ENCODE peak calls at places on chromosome 6, in four cellular contexts. L is astrocyte, K is GM12865, Q is choroid plexus epithelial cell. F is an unnamed sample.

GRCh38 chr6:12229332-12229731 is 60.8 kb upstream of the EDN1 start:
- DNase-seq in L (no peak), K (no peak), Q (no peak), F (no peak)

GRCh38 chr6:157813191-157813590 is 9.9 kb upstream of the SNX9 start:
- DNase-seq in L (peak; percentile 49), K (no peak), Q (peak; percentile 52), F (peak; percentile 52)

GRCh38 chr6:82057846-82058554 is 189.5 kb downstream of the IBTK start:
- DNase-seq in L (peak; percentile 48), K (no peak), Q (peak; percentile 85), F (peak; percentile 79)

GRCh38 chr6:130520235-130520634 is 154.4 kb downstream of the TMEM200A start:
- DNase-seq in L (no peak), K (no peak), Q (no peak), F (no peak)

GRCh38 chr6:33118525-33119123 is 42.8 kb downstream of the HLA-DPB1 start:
- DNase-seq in L (peak; percentile 8), K (peak; percentile 66), Q (peak; percentile 69), F (peak; percentile 73)

GRCh38 chr6:154852700-154853099 is 119.5 kb downstream of the SCAF8 start:
- DNase-seq in L (peak; percentile 40), K (no peak), Q (peak; percentile 74), F (peak; percentile 8)

GRCh38 chr6:14811760-14812428 is 434.0 kb upstream of the JARID2 start:
- DNase-seq in L (peak; percentile 89), K (no peak), Q (peak; percentile 60), F (peak; percentile 82)

GRCh38 chr6:142421285-142422202 is 119.7 kb downstream of the ADGRG6 start:
- DNase-seq in L (peak; percentile 34), K (no peak), Q (no peak), F (no peak)

GRCh38 chr6:8243462-8243861 is 141.1 kb upstream of the EEF1E1 start:
- DNase-seq in L (peak; percentile 49), K (no peak), Q (peak; percentile 48), F (peak; percentile 44)

GRCh38 chr6:143941852-143942627 is 66.0 kb downstream of the PLAGL1 start:
- DNase-seq in L (peak; percentile 25), K (peak; percentile 83), Q (peak; percentile 77), F (peak; percentile 65)

GRCh38 chr6:41937881-41938574 is 3.6 kb downstream of the CCND3 start:
- DNase-seq in L (no peak), K (no peak), Q (peak; percentile 15), F (peak; percentile 86)

GRCh38 chr6:45922728-45923351 is 92.8 kb downstream of the CLIC5 start:
- DNase-seq in L (peak; percentile 59), K (peak; percentile 80), Q (peak; percentile 91), F (peak; percentile 87)

GRCh38 chr6:149924933-149925252 is 2.0 kb upstream of the RAET1G start:
- DNase-seq in L (no peak), K (no peak), Q (no peak), F (no peak)

GRCh38 chr6:149925974-149926777 is 3.3 kb upstream of the RAET1G start:
- DNase-seq in L (peak; percentile 52), K (peak; percentile 56), Q (peak; percentile 81), F (peak; percentile 79)

GRCh38 chr6:149924206-149924932 is 1.4 kb upstream of the RAET1G start:
- DNase-seq in L (no peak), K (no peak), Q (no peak), F (no peak)

GRCh38 chr6:149923327-149923986 is 536 bp upstream of the RAET1G start:
- DNase-seq in L (no peak), K (no peak), Q (no peak), F (no peak)

DNA sequence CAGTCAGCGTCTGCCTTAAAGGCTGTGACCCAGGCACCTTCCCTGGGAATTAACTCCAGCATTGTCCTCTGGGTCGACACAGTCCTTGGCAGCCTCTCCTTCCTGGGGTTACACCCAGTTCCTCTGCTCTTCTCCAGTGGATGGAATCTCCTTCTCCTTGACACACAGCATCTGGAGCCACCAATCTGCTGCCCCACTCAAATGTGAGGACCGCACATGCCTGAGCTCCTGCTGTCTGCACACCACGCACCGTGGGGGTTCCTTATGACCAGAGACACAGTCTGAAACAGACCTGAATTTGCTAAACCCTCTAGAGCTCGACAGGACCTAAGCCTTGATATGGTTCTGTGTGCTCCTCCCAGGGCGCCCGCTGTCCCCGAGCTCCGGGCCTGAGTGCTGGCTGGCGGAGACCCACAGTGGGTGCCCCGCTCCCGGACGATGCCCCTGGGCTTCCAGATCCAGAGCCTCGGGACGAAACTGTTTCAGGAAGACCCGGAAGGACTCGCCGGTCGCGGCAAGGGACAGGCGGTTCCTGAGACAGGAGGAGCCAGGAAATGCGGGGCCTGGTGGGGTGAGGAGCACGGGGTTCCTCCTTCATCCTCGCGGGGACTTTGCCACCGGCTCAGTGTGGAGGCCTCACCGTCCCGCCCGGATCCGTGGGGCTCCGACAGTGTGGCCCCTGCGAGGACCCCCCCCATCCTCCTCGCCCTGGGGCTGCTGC is 2.5 kb upstream of the RAET1G start:
- DNase-seq in L (no peak), K (no peak), Q (peak; percentile 54), F (peak; percentile 18)
- H3K4me3 ChIP-seq in L (peak overlapping the region; percentile 51), K (no peak overlapping the region), Q (peak overlapping the region; percentile 66), F (peak overlapping the region; percentile 54)

DNA sequence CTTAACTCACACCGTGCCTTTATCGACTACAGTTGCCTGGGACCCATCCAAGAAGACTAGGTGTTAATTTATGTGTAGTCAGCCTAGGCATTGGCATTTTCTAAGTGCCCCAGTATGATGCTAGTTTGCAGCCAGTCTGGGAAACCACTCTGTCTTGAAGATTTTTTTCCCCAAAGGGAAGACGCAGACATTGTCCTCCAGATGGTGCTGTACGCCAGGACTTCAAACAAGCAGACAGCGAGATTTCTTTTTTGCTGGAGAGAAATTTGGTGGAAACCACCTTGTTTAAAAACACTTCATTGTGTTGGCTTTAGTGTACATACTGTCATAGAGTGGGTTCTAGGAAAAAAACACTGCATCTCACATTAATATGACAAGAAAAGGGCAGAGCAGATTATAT is 30.0 kb downstream of the ALDH5A1 start:
- DNase-seq in L (peak; percentile 30), K (peak; percentile 76), Q (peak; percentile 87), F (peak; percentile 64)
- TF ChIP-seq CTCF in L (peak; percentile 49), K (peak; percentile 59), Q (peak; percentile 85), F (peak; percentile 61)

DNA sequence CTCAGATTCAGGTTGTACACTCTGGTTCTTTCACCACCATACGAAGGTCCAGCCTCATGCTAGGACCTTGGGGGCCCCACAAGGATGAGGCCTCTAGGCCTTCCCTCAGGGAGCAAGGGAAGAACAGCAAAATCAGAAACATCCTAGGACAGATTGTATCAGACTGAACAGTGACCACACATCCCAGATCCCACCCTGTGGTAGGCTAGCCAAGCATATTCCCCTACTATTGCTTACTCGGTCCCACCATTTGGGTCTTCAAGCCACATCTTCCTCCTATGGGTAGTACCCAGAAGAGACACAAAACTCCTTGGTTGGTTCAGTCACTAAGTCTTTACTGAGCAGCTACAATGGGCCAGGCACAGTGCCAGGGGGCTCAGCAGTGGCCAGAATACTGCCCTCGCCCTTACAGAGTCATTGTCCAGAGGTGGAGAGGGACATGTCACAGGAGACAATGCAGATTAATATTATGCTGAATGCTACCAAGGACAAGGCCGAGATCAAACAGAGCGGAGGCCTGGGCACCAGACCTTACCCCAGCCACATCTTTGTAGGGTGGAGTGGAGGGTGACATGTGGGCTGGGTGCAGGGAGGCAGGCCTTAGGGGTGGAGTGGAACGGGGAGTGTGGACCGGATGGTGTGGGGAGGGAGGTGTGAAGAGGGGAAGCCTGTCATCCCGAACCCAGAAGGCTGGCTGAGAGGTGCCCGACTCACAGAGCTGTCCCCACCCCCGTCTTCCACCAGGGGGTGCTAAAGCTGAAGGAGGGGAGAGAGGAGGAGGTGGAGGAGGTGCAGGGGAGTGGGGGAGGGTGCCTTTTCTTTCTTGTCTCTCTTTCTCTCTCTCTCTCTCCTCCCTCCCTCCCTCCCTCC is 6.8 kb upstream of the MAPK13 start:
- DNase-seq in L (peak; percentile 24), K (peak; percentile 85), Q (peak; percentile 88), F (peak; percentile 85)
- H3K4me3 ChIP-seq in L (no peak overlapping the region), K (no peak overlapping the region), Q (no peak overlapping the region), F (no peak overlapping the region)

DNA sequence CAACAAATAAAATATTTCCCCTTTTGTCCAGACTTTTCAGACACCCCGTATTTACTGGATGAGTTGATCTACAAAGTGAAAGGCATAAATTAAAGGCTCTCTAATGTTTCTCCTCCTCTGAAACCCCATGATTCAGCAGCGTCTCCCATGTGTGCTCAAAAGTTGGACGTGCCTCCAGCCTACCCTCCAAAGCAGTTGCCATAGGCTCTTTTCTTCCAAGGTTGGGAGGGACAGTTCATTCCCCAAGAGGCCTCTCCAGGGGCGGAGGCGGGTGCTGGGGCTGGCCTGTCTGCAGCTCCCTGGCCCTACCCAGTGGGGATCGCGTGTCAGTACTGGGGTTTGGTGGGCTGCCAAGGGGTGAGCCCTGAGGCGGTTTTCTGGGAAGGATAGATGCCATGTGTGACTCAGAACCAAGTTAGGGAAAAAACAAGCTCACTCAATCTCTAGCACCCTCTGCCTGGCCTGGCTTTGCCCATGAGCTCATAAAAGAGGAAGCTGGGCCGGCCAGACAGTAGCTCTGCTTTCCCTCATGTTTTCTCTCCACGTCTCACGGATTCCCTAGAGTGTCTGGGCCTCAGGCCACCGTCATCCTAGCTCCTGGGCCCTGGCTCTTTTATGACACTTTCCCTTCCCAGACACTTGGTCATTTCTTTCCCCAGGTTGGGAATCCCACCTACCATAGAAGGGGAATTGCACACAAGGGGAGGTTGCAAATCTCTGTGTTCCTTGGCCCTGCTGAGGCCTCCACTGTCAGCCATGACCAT is 8.0 kb upstream of the IER3 start:
- DNase-seq in L (peak; percentile 100), K (no peak), Q (peak; percentile 98), F (peak; percentile 100)
- TF ChIP-seq CTCF in L (no peak), K (no peak), Q (no peak), F (peak; percentile 4)

GRCh38 chr6:112014483-112014882 is 39.4 kb upstream of the CCN6 start:
- DNase-seq in L (peak; percentile 89), K (no peak), Q (peak; percentile 64), F (peak; percentile 53)
- H3K4me3 ChIP-seq in L (no peak overlapping the region), K (no peak overlapping the region), Q (no peak overlapping the region), F (no peak overlapping the region)

GRCh38 chr6:74645108-74645849 is 560.6 kb downstream of the COL12A1 start:
- DNase-seq in L (no peak), K (no peak), Q (no peak), F (no peak)

GRCh38 chr6:74651948-74652347 is 553.9 kb downstream of the COL12A1 start:
- DNase-seq in L (no peak), K (no peak), Q (peak; percentile 16), F (peak; percentile 13)

GRCh38 chr6:74654296-74654695 is 551.6 kb downstream of the COL12A1 start:
- DNase-seq in L (no peak), K (no peak), Q (no peak), F (no peak)

GRCh38 chr6:74646461-74646860 is 559.4 kb downstream of the COL12A1 start:
- DNase-seq in L (no peak), K (no peak), Q (no peak), F (no peak)

GRCh38 chr6:74650668-74651067 is 555.2 kb downstream of the COL12A1 start:
- DNase-seq in L (no peak), K (no peak), Q (no peak), F (no peak)
- TF ChIP-seq CTCF in L (no peak), K (no peak), Q (no peak), F (no peak)